ENCODE peak calls at places on chromosomes 7 and 10, in ten cellular contexts. Z is left cardiac atrium, Y is AG10803, O is A172, U is HuH-7, F is posterior vena cava, A is GM13976, M is frontal cortex, L is mammary epithelial cell, H is iPS DF 19.7. V is an unnamed sample.

GRCh38 chr10:56823849-56824248 is 462.8 kb upstream of the ZWINT start:
- DNase-seq in Z (no peak), Y (no peak), O (peak; percentile 23), U (no peak), F (no peak), A (peak; percentile 8), M (no peak), L (peak; percentile 0), H (peak; percentile 15), V (no peak)

GRCh38 chr7:68107256-68107655 is 1110.6 kb downstream of the TYW1 start:
- DNase-seq in Z (no peak), Y (peak; percentile 62), O (peak; percentile 26), U (no peak), F (no peak), A (no peak), M (no peak), L (no peak), H (no peak), V (no peak)

GRCh38 chr7:108589874-108590273 is 20.2 kb downstream of the DNAJB9 start:
- DNase-seq in Z (no peak), Y (no peak), O (no peak), U (no peak), F (no peak), A (no peak), M (no peak), L (peak; percentile 45), H (no peak), V (no peak)

GRCh38 chr7:94055963-94056362 is 51.8 kb upstream of the BET1 start:
- DNase-seq in Z (no peak), Y (peak; percentile 22), O (no peak), U (no peak), F (no peak), A (no peak), M (no peak), L (no peak), H (no peak), V (no peak)

GRCh38 chr7:150737265-150738055 is at the start of gene GIMAP5:
- DNase-seq in Z (peak; percentile 32), Y (no peak), O (no peak), U (no peak), F (no peak), A (peak; percentile 31), M (no peak), L (no peak), H (no peak), V (no peak)

GRCh38 chr10:63760034-63760707 is 239.0 kb downstream of the REEP3 start:
- DNase-seq in Z (no peak), Y (peak; percentile 89), O (no peak), U (no peak), F (no peak), A (no peak), M (no peak), L (no peak), H (no peak), V (no peak)

GRCh38 chr10:80157561-80157960 is 25.0 kb downstream of the PLAC9 start:
- DNase-seq in Z (no peak), Y (no peak), O (no peak), U (no peak), F (no peak), A (no peak), M (no peak), L (no peak), H (no peak), V (no peak)

GRCh38 chr10:17335065-17335464 is 107.0 kb downstream of the VIM start:
- DNase-seq in Z (no peak), Y (peak; percentile 82), O (peak; percentile 74), U (no peak), F (no peak), A (no peak), M (no peak), L (peak; percentile 72), H (no peak), V (no peak)

GRCh38 chr7:100027197-100027596 is 11.8 kb downstream of the ZKSCAN1 start:
- DNase-seq in Z (no peak), Y (no peak), O (no peak), U (no peak), F (no peak), A (no peak), M (no peak), L (no peak), H (no peak), V (no peak)

GRCh38 chr10:118106426-118106825 is 59.7 kb upstream of the RAB11FIP2 start:
- DNase-seq in Z (no peak), Y (peak; percentile 37), O (peak; percentile 2), U (peak; percentile 15), F (no peak), A (peak; percentile 15), M (no peak), L (peak; percentile 1), H (no peak), V (peak; percentile 5)

GRCh38 chr10:1107004-1107403 is 50.8 kb downstream of the WDR37 start:
- DNase-seq in Z (no peak), Y (no peak), O (no peak), U (no peak), F (no peak), A (no peak), M (no peak), L (no peak), H (no peak), V (no peak)

GRCh38 chr7:50646069-50646468 is 80.9 kb upstream of the DDC start:
- DNase-seq in Z (no peak), Y (no peak), O (no peak), U (no peak), F (no peak), A (no peak), M (no peak), L (no peak), H (no peak), V (no peak)

GRCh38 chr7:33981221-33981620 is 75.9 kb downstream of the BMPER start:
- DNase-seq in Z (no peak), Y (peak; percentile 75), O (peak; percentile 68), U (no peak), F (no peak), A (no peak), M (no peak), L (no peak), H (no peak), V (no peak)

GRCh38 chr10:44033008-44033407 is 351.9 kb downstream of the CXCL12 start:
- DNase-seq in Z (no peak), Y (peak; percentile 69), O (no peak), U (no peak), F (no peak), A (no peak), M (no peak), L (no peak), H (no peak), V (no peak)

GRCh38 chr7:47783456-47784240 is 164.6 kb downstream of the PKD1L1 start:
- DNase-seq in Z (peak; percentile 25), Y (peak; percentile 97), O (peak; percentile 100), U (no peak), F (no peak), A (no peak), M (no peak), L (peak; percentile 90), H (no peak), V (no peak)

GRCh38 chr10:75469018-75469616 is 37.7 kb downstream of the LRMDA start:
- DNase-seq in Z (peak; percentile 47), Y (peak; percentile 99), O (peak; percentile 93), U (peak; percentile 10), F (no peak), A (no peak), M (no peak), L (peak; percentile 94), H (no peak), V (no peak)

GRCh38 chr7:100153713-100154519 is 4.6 kb downstream of the TRAPPC14 start:
- DNase-seq in Z (no peak), Y (no peak), O (no peak), U (no peak), F (no peak), A (peak; percentile 10), M (no peak), L (no peak), H (no peak), V (no peak)

GRCh38 chr10:122239578-122240257 is 31.4 kb upstream of the BTBD16 start:
- DNase-seq in Z (no peak), Y (peak; percentile 79), O (no peak), U (no peak), F (peak; percentile 81), A (no peak), M (no peak), L (no peak), H (no peak), V (no peak)

GRCh38 chr7:103106336-103107070 is 31.6 kb downstream of the ARMC10 start:
- DNase-seq in Z (no peak), Y (no peak), O (no peak), U (no peak), F (no peak), A (no peak), M (no peak), L (no peak), H (peak; percentile 17), V (peak; percentile 23)

GRCh38 chr7:131300078-131300477 is 27.6 kb upstream of the MKLN1 start:
- DNase-seq in Z (no peak), Y (no peak), O (no peak), U (no peak), F (no peak), A (no peak), M (no peak), L (no peak), H (no peak), V (no peak)

GRCh38 chr10:89283174-89283987 is 18.5 kb upstream of the IFIT2 start:
- DNase-seq in Z (no peak), Y (peak; percentile 61), O (peak; percentile 70), U (no peak), F (no peak), A (no peak), M (no peak), L (no peak), H (no peak), V (no peak)

GRCh38 chr7:143258830-143259229 is 4.4 kb upstream of the GSTK1 start:
- DNase-seq in Z (no peak), Y (no peak), O (no peak), U (no peak), F (no peak), A (no peak), M (no peak), L (no peak), H (no peak), V (no peak)

GRCh38 chr10:88792656-88793055 is 9.9 kb upstream of the LIPM start:
- DNase-seq in Z (peak; percentile 36), Y (peak; percentile 28), O (peak; percentile 55), U (peak; percentile 27), F (no peak), A (no peak), M (no peak), L (peak; percentile 72), H (no peak), V (no peak)

GRCh38 chr10:52818019-52818418 is 45.4 kb upstream of the MBL2 start:
- DNase-seq in Z (no peak), Y (peak; percentile 19), O (peak; percentile 55), U (no peak), F (no peak), A (peak; percentile 28), M (no peak), L (peak; percentile 79), H (peak; percentile 72), V (no peak)

GRCh38 chr10:75652136-75652535 is 220.7 kb downstream of the LRMDA start:
- DNase-seq in Z (no peak), Y (no peak), O (no peak), U (no peak), F (no peak), A (no peak), M (no peak), L (no peak), H (no peak), V (no peak)

GRCh38 chr7:43691611-43692010 is 37.7 kb downstream of the COA1 start:
- DNase-seq in Z (no peak), Y (no peak), O (no peak), U (no peak), F (no peak), A (no peak), M (no peak), L (no peak), H (no peak), V (no peak)

GRCh38 chr7:77822269-77822668 is 23.7 kb downstream of the PHTF2 start:
- DNase-seq in Z (no peak), Y (no peak), O (no peak), U (no peak), F (no peak), A (no peak), M (no peak), L (no peak), H (no peak), V (no peak)

GRCh38 chr10:45261243-45261775 is 54.1 kb downstream of the OR13A1 start:
- DNase-seq in Z (no peak), Y (no peak), O (no peak), U (no peak), F (no peak), A (no peak), M (no peak), L (no peak), H (no peak), V (no peak)